ENCODE peak calls at places on chromosomes 5 and 9, in eight cellular contexts. O is SW480; D is kidney glomerular epithelial cell; Q is heart right ventricle; N is activated CD8-positive, alpha-beta memory T cell treated with anti-CD3 and anti-CD28 coated beads for 48 hours; R is CD4-positive, CD25-positive, alpha-beta regulatory T cell; P is H54; A is activated T-cell treated with anti-CD3 and anti-CD28 coated beads for 1 hour. B is an unnamed sample.

GRCh38 chr5:146331257-146331822 is 7.3 kb upstream of the POU4F3 start:
- DNase-seq in O (no peak), D (no peak), Q (no peak), N (no peak), R (no peak), P (no peak), A (no peak), B (no peak)

GRCh38 chr9:91814681-91815212 is 135.3 kb downstream of the ROR2 start:
- DNase-seq in O (peak; percentile 18), D (no peak), Q (no peak), N (no peak), R (no peak), P (no peak), A (no peak), B (no peak)

GRCh38 chr9:98306384-98307145 is 51.1 kb upstream of the TBC1D2 start:
- DNase-seq in O (peak; percentile 34), D (no peak), Q (peak; percentile 10), N (no peak), R (no peak), P (no peak), A (no peak), B (no peak)

GRCh38 chr5:154562244-154562861 is 84.3 kb upstream of the HAND1 start:
- DNase-seq in O (no peak), D (no peak), Q (no peak), N (no peak), R (no peak), P (no peak), A (no peak), B (no peak)

GRCh38 chr9:84169240-84169639 is 171.3 kb downstream of the SLC28A3 start:
- DNase-seq in O (no peak), D (peak; percentile 35), Q (no peak), N (no peak), R (no peak), P (no peak), A (no peak), B (no peak)

GRCh38 chr5:270340-270739 is 1.1 kb upstream of the PDCD6 start:
- DNase-seq in O (no peak), D (no peak), Q (no peak), N (no peak), R (no peak), P (no peak), A (no peak), B (no peak)

GRCh38 chr5:112628219-112628618 is 109.5 kb upstream of the APC start:
- DNase-seq in O (no peak), D (no peak), Q (no peak), N (no peak), R (no peak), P (no peak), A (no peak), B (no peak)

GRCh38 chr5:14244721-14245518 is 101.8 kb downstream of the TRIO start:
- DNase-seq in O (no peak), D (no peak), Q (no peak), N (no peak), R (no peak), P (no peak), A (no peak), B (no peak)

GRCh38 chr5:122775713-122776084 is 819 bp downstream of the SNX2 start:
- DNase-seq in O (peak; percentile 30), D (peak; percentile 64), Q (no peak), N (no peak), R (no peak), P (no peak), A (no peak), B (no peak)

GRCh38 chr5:79436224-79436623 is 77.7 kb downstream of the HOMER1 start:
- DNase-seq in O (no peak), D (peak; percentile 72), Q (no peak), N (no peak), R (no peak), P (no peak), A (no peak), B (no peak)

GRCh38 chr9:69809304-69809863 is 11.2 kb upstream of the CFAP95 start:
- DNase-seq in O (no peak), D (no peak), Q (no peak), N (no peak), R (peak; percentile 18), P (peak; percentile 31), A (peak; percentile 1), B (no peak)

GRCh38 chr5:54227109-54227508 is 83.3 kb downstream of the ARL15 start:
- DNase-seq in O (no peak), D (no peak), Q (no peak), N (no peak), R (no peak), P (no peak), A (no peak), B (no peak)

GRCh38 chr5:82338731-82339130 is 60.6 kb upstream of the RPS23 start:
- DNase-seq in O (no peak), D (no peak), Q (no peak), N (no peak), R (no peak), P (no peak), A (no peak), B (no peak)

GRCh38 chr9:115733318-115733717 is 420.3 kb upstream of the PAPPA start:
- DNase-seq in O (no peak), D (peak; percentile 6), Q (no peak), N (no peak), R (no peak), P (no peak), A (no peak), B (no peak)

GRCh38 chr5:73451218-73452130 is 2.9 kb upstream of the FOXD1 start:
- DNase-seq in O (peak; percentile 29), D (peak; percentile 40), Q (peak; percentile 36), N (peak; percentile 55), R (peak; percentile 57), P (no peak), A (peak; percentile 55), B (peak; percentile 49)

GRCh38 chr5:167770461-167770860 is 521.0 kb upstream of the WWC1 start:
- DNase-seq in O (no peak), D (peak; percentile 4), Q (no peak), N (no peak), R (no peak), P (no peak), A (no peak), B (no peak)

GRCh38 chr9:126722252-126722921 is 82.5 kb upstream of the ZBTB43 start:
- DNase-seq in O (peak; percentile 65), D (peak; percentile 73), Q (peak; percentile 76), N (peak; percentile 80), R (peak; percentile 79), P (peak; percentile 95), A (peak; percentile 91), B (peak; percentile 82)

GRCh38 chr5:95799181-95799835 is 23.2 kb downstream of the GLRX start:
- DNase-seq in O (no peak), D (no peak), Q (no peak), N (no peak), R (no peak), P (no peak), A (no peak), B (no peak)

GRCh38 chr5:69293882-69294281 is 38.7 kb downstream of the CCDC125 start:
- DNase-seq in O (no peak), D (no peak), Q (no peak), N (no peak), R (no peak), P (no peak), A (no peak), B (no peak)

GRCh38 chr5:66551338-66551737 is 44.9 kb upstream of the MAST4 start:
- DNase-seq in O (no peak), D (no peak), Q (no peak), N (no peak), R (no peak), P (no peak), A (no peak), B (no peak)

GRCh38 chr5:116507051-116507537 is 67.5 kb downstream of the SEMA6A start:
- DNase-seq in O (no peak), D (no peak), Q (no peak), N (no peak), R (no peak), P (no peak), A (no peak), B (no peak)

GRCh38 chr9:114825126-114825525 is 19.3 kb upstream of the TNFSF15 start:
- DNase-seq in O (no peak), D (no peak), Q (no peak), N (no peak), R (no peak), P (no peak), A (no peak), B (no peak)

GRCh38 chr9:71036501-71036900 is 84.9 kb downstream of the TRPM3 start:
- DNase-seq in O (no peak), D (no peak), Q (no peak), N (no peak), R (no peak), P (no peak), A (no peak), B (no peak)

GRCh38 chr9:93231121-93231694 is 47.3 kb downstream of the WNK2 start:
- DNase-seq in O (peak; percentile 50), D (no peak), Q (peak; percentile 56), N (no peak), R (no peak), P (no peak), A (no peak), B (peak; percentile 50)

GRCh38 chr5:131324311-131324710 is 60.5 kb downstream of the CDC42SE2 start:
- DNase-seq in O (no peak), D (no peak), Q (peak; percentile 14), N (no peak), R (no peak), P (no peak), A (no peak), B (no peak)

GRCh38 chr5:157600252-157600651 is 24.7 kb upstream of the ADAM19 start:
- DNase-seq in O (no peak), D (no peak), Q (no peak), N (no peak), R (no peak), P (no peak), A (no peak), B (no peak)

B was measured in left ventricle myocardium inferior.